ENCODE peak calls at places on chromosomes 7 and 10, in four cellular contexts. One of them, this sample, is unnamed.

GRCh38 chr7:28758186-28758585 is 199.9 kb downstream of the TRIL start:
- DNase-seq in ovary: no peak
- DNase-seq in CD4-positive, CD25-positive, alpha-beta regulatory T cell: no peak
- DNase-seq in colonic mucosa: no peak
- DNase-seq in this sample: no peak

GRCh38 chr7:120370954-120371353 is 98.0 kb downstream of the KCND2 start:
- DNase-seq in ovary: no peak
- DNase-seq in colonic mucosa: no peak
- DNase-seq in CD4-positive, CD25-positive, alpha-beta regulatory T cell: no peak
- DNase-seq in this sample: no peak

GRCh38 chr7:22443370-22444180 is 56.4 kb downstream of the STEAP1B start:
- DNase-seq in ovary: no peak
- DNase-seq in CD4-positive, CD25-positive, alpha-beta regulatory T cell: no peak
- DNase-seq in colonic mucosa: peak
- DNase-seq in this sample: no peak

GRCh38 chr10:86360657-86361056 is 5.9 kb downstream of the GRID1 start:
- DNase-seq in colonic mucosa: no peak
- DNase-seq in CD4-positive, CD25-positive, alpha-beta regulatory T cell: no peak
- DNase-seq in ovary: no peak
- DNase-seq in this sample: no peak

GRCh38 chr7:134899729-134900128 is 86.6 kb upstream of the AGBL3 start:
- DNase-seq in ovary: no peak
- DNase-seq in colonic mucosa: no peak
- DNase-seq in CD4-positive, CD25-positive, alpha-beta regulatory T cell: no peak
- DNase-seq in this sample: no peak

GRCh38 chr10:75495434-75496190 is 64.2 kb downstream of the LRMDA start:
- DNase-seq in CD4-positive, CD25-positive, alpha-beta regulatory T cell: no peak
- DNase-seq in ovary: no peak
- DNase-seq in colonic mucosa: no peak
- DNase-seq in this sample: no peak

GRCh38 chr10:5376450-5376849 is 11.7 kb downstream of the UCN3 start:
- DNase-seq in CD4-positive, CD25-positive, alpha-beta regulatory T cell: no peak
- DNase-seq in ovary: no peak
- DNase-seq in colonic mucosa: no peak
- DNase-seq in this sample: no peak

GRCh38 chr7:99597762-99598501 is at the start of gene TMEM225B:
- DNase-seq in ovary: no peak
- DNase-seq in CD4-positive, CD25-positive, alpha-beta regulatory T cell: peak
- DNase-seq in colonic mucosa: no peak
- DNase-seq in this sample: no peak

GRCh38 chr7:70042533-70042932 is 444.3 kb downstream of the AUTS2 start:
- DNase-seq in ovary: no peak
- DNase-seq in colonic mucosa: no peak
- DNase-seq in CD4-positive, CD25-positive, alpha-beta regulatory T cell: no peak
- DNase-seq in this sample: peak

GRCh38 chr10:78475501-78475900 is 441.8 kb downstream of the RPS24 start:
- DNase-seq in colonic mucosa: no peak
- DNase-seq in ovary: no peak
- DNase-seq in CD4-positive, CD25-positive, alpha-beta regulatory T cell: no peak
- DNase-seq in this sample: no peak

GRCh38 chr7:157028528-157028903 is 18.1 kb upstream of the MNX1 start:
- DNase-seq in CD4-positive, CD25-positive, alpha-beta regulatory T cell: no peak
- DNase-seq in ovary: no peak
- DNase-seq in colonic mucosa: no peak
- DNase-seq in this sample: no peak

GRCh38 chr10:25818751-25819150 is 115.3 kb upstream of the MYO3A start:
- DNase-seq in colonic mucosa: no peak
- DNase-seq in ovary: no peak
- DNase-seq in CD4-positive, CD25-positive, alpha-beta regulatory T cell: no peak
- DNase-seq in this sample: no peak

GRCh38 chr7:3427957-3428356 is 126.9 kb downstream of the SDK1 start:
- DNase-seq in CD4-positive, CD25-positive, alpha-beta regulatory T cell: peak
- DNase-seq in ovary: no peak
- DNase-seq in colonic mucosa: no peak
- DNase-seq in this sample: no peak

GRCh38 chr7:130292682-130293257 is at the start of gene CPA4:
- DNase-seq in CD4-positive, CD25-positive, alpha-beta regulatory T cell: no peak
- DNase-seq in colonic mucosa: no peak
- DNase-seq in ovary: no peak
- DNase-seq in this sample: peak

GRCh38 chr7:76333388-76334101 is 25.2 kb downstream of the YWHAG start:
- DNase-seq in colonic mucosa: no peak
- DNase-seq in CD4-positive, CD25-positive, alpha-beta regulatory T cell: no peak
- DNase-seq in ovary: peak
- DNase-seq in this sample: no peak

GRCh38 chr10:98270026-98270740 is 2.2 kb upstream of the LOXL4 start:
- DNase-seq in CD4-positive, CD25-positive, alpha-beta regulatory T cell: no peak
- DNase-seq in ovary: no peak
- DNase-seq in colonic mucosa: no peak
- DNase-seq in this sample: no peak

GRCh38 chr7:149209518-149210269 is 14.3 kb downstream of the ZNF282 start:
- DNase-seq in CD4-positive, CD25-positive, alpha-beta regulatory T cell: peak
- DNase-seq in ovary: no peak
- DNase-seq in colonic mucosa: peak
- DNase-seq in this sample: peak

DNA sequence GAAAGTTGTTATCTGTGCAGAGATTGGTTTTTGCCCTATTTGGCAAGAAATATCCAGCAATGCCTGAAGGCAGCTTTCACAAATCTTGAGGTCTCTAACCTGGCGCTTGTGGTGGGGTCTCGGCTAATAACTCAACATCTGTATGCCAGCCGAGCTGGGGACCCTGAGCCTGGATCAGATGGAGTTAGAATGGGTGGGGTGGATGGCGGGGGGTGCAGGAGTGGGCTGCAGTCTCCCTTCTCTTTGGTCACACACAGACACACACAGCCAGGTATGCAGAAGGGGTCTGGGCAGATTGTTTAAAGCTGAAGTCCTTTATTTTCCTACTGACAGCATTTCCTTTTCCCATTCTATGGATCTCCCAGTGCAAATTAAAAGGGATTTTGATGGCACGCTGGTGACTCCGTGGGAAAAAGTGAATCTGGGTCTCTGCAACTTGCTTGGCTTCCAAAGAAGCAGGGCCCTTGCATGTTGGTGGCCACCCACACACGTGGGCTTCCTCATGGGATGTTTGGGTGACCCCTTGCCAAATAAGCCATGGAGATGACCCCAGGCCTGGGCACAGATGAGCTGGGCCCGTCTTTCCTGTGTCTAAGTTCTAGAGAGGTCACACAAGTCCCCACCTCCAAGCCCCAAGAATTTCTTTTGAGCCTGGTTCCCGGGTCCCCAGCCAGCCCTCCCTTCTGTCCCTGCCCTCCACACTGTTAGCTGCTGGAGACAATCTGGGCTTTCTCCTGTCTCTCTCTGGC is 40.0 kb upstream of the EMX2 start:
- DNase-seq in colonic mucosa: no peak
- DNase-seq in ovary: no peak
- DNase-seq in CD4-positive, CD25-positive, alpha-beta regulatory T cell: no peak
- DNase-seq in this sample: no peak
- H3K4me3 ChIP-seq in colonic mucosa: no peak
- H3K4me3 ChIP-seq in ovary: no peak
- H3K4me3 ChIP-seq in CD4-positive, CD25-positive, alpha-beta regulatory T cell: no peak
- H3K4me3 ChIP-seq in this sample: no peak

GRCh38 chr7:5695037-5695708 is 86.3 kb downstream of the RNF216 start:
- DNase-seq in colonic mucosa: no peak
- DNase-seq in CD4-positive, CD25-positive, alpha-beta regulatory T cell: peak
- DNase-seq in ovary: no peak
- DNase-seq in this sample: peak
- H3K4me3 ChIP-seq in colonic mucosa: peak
- H3K4me3 ChIP-seq in CD4-positive, CD25-positive, alpha-beta regulatory T cell: peak
- H3K4me3 ChIP-seq in ovary: peak
- H3K4me3 ChIP-seq in this sample: peak

DNA sequence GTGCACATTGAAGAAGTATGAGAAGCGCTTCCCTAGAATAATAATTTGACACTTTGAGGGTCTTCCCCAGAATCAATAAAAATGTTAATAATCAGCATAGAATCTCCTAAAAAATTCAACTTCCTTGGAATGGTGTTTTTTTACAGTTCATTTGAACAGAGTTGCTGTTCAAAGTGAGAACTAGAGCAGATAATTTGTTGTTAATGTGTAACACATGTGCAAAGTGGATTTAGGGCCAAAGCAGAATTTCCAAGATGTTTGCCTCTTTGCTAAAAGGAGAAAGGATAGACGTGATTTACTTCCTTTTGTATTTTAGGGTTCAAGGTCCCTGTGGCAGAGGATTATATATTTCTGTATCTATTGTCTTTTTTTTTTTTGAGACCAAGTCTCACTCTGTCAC is 73.8 kb downstream of the ZNF277 start:
- DNase-seq in ovary: no peak
- DNase-seq in CD4-positive, CD25-positive, alpha-beta regulatory T cell: no peak
- DNase-seq in colonic mucosa: no peak
- DNase-seq in this sample: peak
- H3K4me3 ChIP-seq in ovary: no peak
- H3K4me3 ChIP-seq in CD4-positive, CD25-positive, alpha-beta regulatory T cell: no peak
- H3K4me3 ChIP-seq in colonic mucosa: no peak
- H3K4me3 ChIP-seq in this sample: no peak

DNA sequence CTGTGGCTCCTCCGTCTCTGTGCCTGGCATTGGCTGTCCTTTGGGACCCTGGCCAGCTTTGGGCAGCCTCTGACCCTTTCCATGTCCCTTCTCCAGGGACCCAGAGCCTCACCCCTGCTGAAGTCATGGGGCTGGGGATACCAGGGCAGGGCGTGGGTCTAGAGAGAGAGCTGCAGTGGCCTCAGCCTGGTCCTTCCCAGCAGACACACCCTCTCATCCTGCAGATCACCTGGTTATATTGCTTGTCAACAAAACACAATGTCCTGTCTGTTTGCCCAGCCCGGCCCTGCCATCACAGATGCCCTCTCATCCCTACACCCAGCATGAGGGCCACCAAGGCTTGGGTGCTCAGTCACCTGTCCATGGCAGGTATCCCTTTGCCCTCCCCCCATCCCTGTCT is 1.8 kb downstream of the MUC17 start:
- DNase-seq in ovary: no peak
- DNase-seq in CD4-positive, CD25-positive, alpha-beta regulatory T cell: no peak
- DNase-seq in colonic mucosa: peak
- DNase-seq in this sample: no peak
- H3K4me3 ChIP-seq in ovary: no peak
- H3K4me3 ChIP-seq in CD4-positive, CD25-positive, alpha-beta regulatory T cell: no peak
- H3K4me3 ChIP-seq in colonic mucosa: no peak
- H3K4me3 ChIP-seq in this sample: no peak

DNA sequence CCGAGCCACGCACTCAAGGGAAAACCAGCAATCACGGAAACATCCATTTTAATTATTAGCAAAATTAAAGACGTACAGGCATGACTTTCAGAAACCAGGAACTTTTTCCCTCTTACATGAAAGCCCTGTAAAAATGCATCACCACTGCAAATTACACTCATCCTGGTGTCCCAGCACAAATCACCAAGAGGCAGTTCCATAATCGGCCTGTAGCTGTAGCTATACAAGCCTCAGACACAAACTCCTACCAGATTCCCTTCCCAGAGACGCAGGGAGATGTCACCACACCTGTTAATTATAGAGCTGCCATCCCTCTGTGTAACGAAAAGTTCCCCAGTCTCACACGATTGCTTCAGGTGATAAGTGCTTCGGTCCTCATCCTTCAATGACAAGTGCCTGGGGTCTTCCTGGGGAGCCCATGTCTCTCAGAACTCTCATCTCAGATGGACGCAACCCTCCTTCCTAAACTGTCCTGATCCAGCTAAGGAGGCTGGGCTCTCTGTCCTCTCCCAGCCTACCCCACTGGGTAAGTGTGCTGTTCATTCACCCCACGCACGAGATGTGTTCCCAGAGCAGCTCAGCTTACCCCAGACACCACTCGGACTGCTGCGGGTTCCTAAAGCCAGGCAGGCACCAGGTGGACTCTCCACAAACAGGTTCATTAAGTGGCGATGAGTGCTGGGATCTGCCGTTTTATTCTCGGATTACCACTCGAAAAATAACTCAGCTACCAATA is 5.9 kb downstream of the FGFR2 start:
- DNase-seq in ovary: no peak
- DNase-seq in CD4-positive, CD25-positive, alpha-beta regulatory T cell: no peak
- DNase-seq in colonic mucosa: no peak
- DNase-seq in this sample: no peak
- H3K4me3 ChIP-seq in ovary: no peak
- H3K4me3 ChIP-seq in CD4-positive, CD25-positive, alpha-beta regulatory T cell: no peak
- H3K4me3 ChIP-seq in colonic mucosa: no peak
- H3K4me3 ChIP-seq in this sample: no peak

DNA sequence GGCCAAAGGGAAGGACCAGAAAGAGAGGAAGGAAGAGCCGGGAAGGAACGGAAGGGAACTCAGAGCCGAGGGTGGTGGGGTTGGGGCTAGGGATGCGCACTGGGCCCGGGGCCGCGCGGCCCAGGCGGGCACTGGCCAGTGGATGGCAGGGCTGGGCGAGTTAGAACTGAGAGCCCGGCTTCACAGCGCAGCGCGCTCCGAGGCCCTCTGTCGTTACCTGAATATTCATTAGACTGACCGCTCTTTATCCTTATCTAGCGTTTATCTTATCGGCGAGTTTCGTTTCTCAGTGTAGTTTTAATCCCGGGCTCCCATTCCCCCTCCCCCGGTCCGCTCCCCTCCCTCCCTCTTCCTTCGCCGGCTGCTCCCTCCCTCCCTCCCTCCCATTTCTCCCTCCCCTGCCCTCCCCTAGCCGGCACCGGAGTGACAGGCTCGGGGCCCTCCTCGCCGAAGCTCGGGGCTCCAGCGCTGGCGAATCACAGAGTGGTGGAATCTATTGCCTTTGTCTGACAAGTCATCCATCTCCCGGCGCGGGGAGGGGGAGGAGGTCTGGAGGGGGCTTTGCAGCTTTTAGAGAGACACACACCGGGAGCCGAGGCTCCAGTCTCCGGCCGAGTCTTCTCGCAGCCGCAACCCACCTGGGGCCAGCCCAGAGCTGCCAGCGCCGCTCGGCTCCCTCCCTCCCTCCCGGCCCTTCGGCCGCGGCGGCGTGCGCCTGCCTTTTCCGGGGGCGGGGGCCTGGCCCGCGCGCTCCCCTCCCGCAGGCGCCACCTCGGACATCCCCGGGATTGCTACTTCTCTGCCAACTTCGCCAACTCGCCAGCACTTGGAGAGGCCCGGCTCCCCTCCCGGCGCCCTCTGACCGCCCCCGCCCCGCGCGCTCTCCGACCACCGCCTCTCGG is at the start of gene PAX2:
- DNase-seq in ovary: no peak
- DNase-seq in CD4-positive, CD25-positive, alpha-beta regulatory T cell: no peak
- DNase-seq in colonic mucosa: no peak
- DNase-seq in this sample: no peak
- H3K4me3 ChIP-seq in ovary: no peak
- H3K4me3 ChIP-seq in CD4-positive, CD25-positive, alpha-beta regulatory T cell: no peak
- H3K4me3 ChIP-seq in colonic mucosa: no peak
- H3K4me3 ChIP-seq in this sample: no peak